ENCODE peak calls at places on chromosome 4, in five cellular contexts. V is A549, I is K562, F is SK-N-SH, E is GM12878. U is an unnamed sample. For H3K4me1, the result is how much of the 10 kb centered on the place peaks cover.

GRCh38 chr4:126533176-126533575 is 1099.6 kb upstream of the INTU start:
- DNase-seq in V (no peak), F (no peak), E (no peak), I (no peak), U (peak)

GRCh38 chr4:59060895-59061294 is 1950.7 kb upstream of the IGFBP7 start:
- DNase-seq in V (no peak), F (no peak), I (no peak), E (no peak), U (no peak)

GRCh38 chr4:41110050-41110449 is 104.3 kb downstream of the APBB2 start:
- DNase-seq in V (no peak), E (no peak), I (no peak), F (no peak), U (no peak)

GRCh38 chr4:54372951-54373350 is 143.9 kb downstream of the PDGFRA start:
- DNase-seq in V (no peak), E (no peak), I (no peak), F (no peak), U (no peak)

GRCh38 chr4:6885953-6886557 is 23.6 kb upstream of the TBC1D14 start:
- DNase-seq in E (peak), F (no peak), V (peak), I (no peak), U (peak)

GRCh38 chr4:176270669-176271068 is 1.6 kb upstream of the ASB5 start:
- DNase-seq in E (no peak), I (no peak), V (peak), F (no peak), U (peak)

GRCh38 chr4:157265281-157265680 is 44.8 kb downstream of the GRIA2 start:
- DNase-seq in E (no peak), I (no peak), F (no peak), V (no peak), U (no peak)

GRCh38 chr4:52925531-52925968 is 63.4 kb downstream of the RASL11B start:
- DNase-seq in I (no peak), E (no peak), V (no peak), F (no peak), U (no peak)

GRCh38 chr4:77566148-77566547 is 39.5 kb upstream of the CXCL13 start:
- DNase-seq in I (no peak), F (no peak), V (no peak), E (no peak), U (no peak)

GRCh38 chr4:173448103-173448502 is 49.2 kb upstream of the SCRG1 start:
- DNase-seq in F (peak), E (no peak), V (no peak), I (no peak), U (peak)
- TF ChIP-seq RCOR1 in F (peak), E (no peak), V (no peak), I (no peak), U (no peak)

DNA sequence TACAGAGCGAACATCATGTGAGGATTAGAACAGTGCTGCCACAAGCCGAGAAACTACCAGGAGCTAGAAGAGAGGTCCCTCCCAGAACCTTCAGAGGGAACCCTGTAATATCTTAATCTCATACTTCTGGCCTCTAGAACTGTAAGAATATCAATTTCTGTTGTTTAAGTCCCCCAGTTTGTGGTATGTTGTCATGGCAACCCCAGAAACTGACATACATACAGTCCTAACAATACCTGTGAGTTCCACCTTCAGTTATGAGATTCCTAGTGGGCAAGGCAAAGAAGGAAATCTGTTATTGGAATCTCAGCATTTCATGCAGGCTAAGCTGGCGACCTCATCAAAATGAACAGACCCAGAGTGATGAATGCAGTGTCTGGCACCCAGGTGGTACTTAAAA is 42.5 kb downstream of the ZBTB49 start:
- DNase-seq in E (no peak), I (no peak), F (no peak), V (no peak), U (no peak)
- H3K4me1 ChIP-seq in E (under half), I (under half), F (under half), V (under half), U (under half)

GRCh38 chr4:155735506-155735905 is 23.3 kb upstream of the GUCY1B1 start:
- DNase-seq in I (no peak), V (no peak), F (no peak), E (no peak), U (peak)

GRCh38 chr4:155738548-155738947 is 20.3 kb upstream of the GUCY1B1 start:
- DNase-seq in V (no peak), I (no peak), F (no peak), E (no peak), U (peak)

GRCh38 chr4:155734951-155735350 is 23.9 kb upstream of the GUCY1B1 start:
- DNase-seq in F (no peak), V (no peak), I (no peak), E (no peak), U (no peak)

GRCh38 chr4:155734065-155734464 is 24.8 kb upstream of the GUCY1B1 start:
- DNase-seq in V (no peak), E (no peak), I (no peak), F (no peak), U (peak)
- TF ChIP-seq RCOR1 in V (no peak), E (no peak), I (no peak), F (no peak), U (no peak)

GRCh38 chr4:132396636-132397035 is 752.5 kb upstream of the PCDH10 start:
- DNase-seq in F (no peak), I (no peak), V (no peak), E (no peak), U (peak)
- H3K4me1 ChIP-seq in F (under half), I (under half), V (under half), E (under half), U (under half)

U was measured in IMR-90.